ENCODE peak calls at places on chromosomes 5 and 9, in ten cellular contexts. T, R, H, J, L, I, E, P, S and W are unnamed samples.

GRCh38 chr5:126947146-126948010 is 83.0 kb downstream of the MARCHF3 start:
- DNase-seq in L (no peak), I (no peak), H (no peak), P (no peak), T (no peak), R (no peak), J (no peak), E (no peak), S (no peak), W (no peak)

GRCh38 chr9:104987743-104988142 is 59.8 kb upstream of the ABCA1 start:
- DNase-seq in S (no peak), T (no peak), I (no peak), E (no peak), P (no peak), R (no peak), L (no peak), H (no peak), J (peak; percentile 7), W (no peak)

GRCh38 chr5:73818357-73818756 is 192.4 kb downstream of the ARHGEF28 start:
- DNase-seq in I (no peak), S (no peak), P (no peak), E (no peak), L (peak; percentile 90), J (peak; percentile 77), T (no peak), H (peak; percentile 66), R (no peak), W (no peak)

GRCh38 chr9:123615381-123615780 is 259.4 kb downstream of the CRB2 start:
- DNase-seq in R (no peak), T (no peak), S (no peak), E (no peak), P (no peak), J (no peak), I (no peak), L (no peak), H (no peak), W (no peak)

GRCh38 chr9:82582693-82583092 is 480.2 kb downstream of the RASEF start:
- DNase-seq in J (no peak), I (no peak), T (no peak), L (no peak), P (no peak), E (no peak), S (no peak), R (no peak), H (no peak), W (no peak)

GRCh38 chr9:88387035-88387732 is 1.1 kb upstream of the SPIN1 start:
- DNase-seq in R (no peak), J (peak; percentile 71), T (peak; percentile 34), L (peak; percentile 55), P (no peak), H (peak; percentile 59), I (no peak), E (peak; percentile 51), S (no peak), W (no peak)

GRCh38 chr9:98316445-98317133 is 61.1 kb upstream of the TBC1D2 start:
- DNase-seq in L (no peak), P (no peak), H (no peak), J (peak; percentile 16), R (no peak), T (no peak), E (no peak), I (no peak), S (no peak), W (no peak)

GRCh38 chr5:89457411-89458329 is 574.7 kb upstream of the MEF2C start:
- DNase-seq in I (no peak), S (peak; percentile 53), E (no peak), J (peak; percentile 91), L (no peak), P (no peak), R (no peak), T (no peak), H (no peak), W (peak; percentile 59)

GRCh38 chr5:10334830-10335229 is 18.7 kb upstream of the MARCHF6 start:
- DNase-seq in L (no peak), T (no peak), R (no peak), J (no peak), H (no peak), E (peak; percentile 25), S (no peak), P (no peak), I (no peak), W (peak; percentile 40)
- H3K27me3 ChIP-seq in L (peaks cover 5% of the 10 kb centered on the region), T (peaks cover 19% of the 10 kb centered on the region), R (no peaks in the 10 kb centered on the region), J (no peaks in the 10 kb centered on the region), H (peaks cover 11% of the 10 kb centered on the region), E (no peaks in the 10 kb centered on the region), S (peaks cover 8% of the 10 kb centered on the region), P (no peaks in the 10 kb centered on the region), I (peaks cover 21% of the 10 kb centered on the region), W (no peaks in the 10 kb centered on the region)

GRCh38 chr5:57211039-57211438 is 37.2 kb downstream of the GPBP1 start:
- DNase-seq in P (no peak), E (no peak), S (no peak), L (no peak), J (no peak), H (no peak), R (no peak), T (no peak), I (no peak), W (no peak)
- H3K4me1 ChIP-seq in P (peaks cover 30% of the 10 kb centered on the region), E (peaks cover 15% of the 10 kb centered on the region), S (no peaks in the 10 kb centered on the region), L (peaks cover 12% of the 10 kb centered on the region), J (peaks cover 22% of the 10 kb centered on the region), H (peaks cover 30% of the 10 kb centered on the region), R (peaks cover 56% of the 10 kb centered on the region), T (peaks cover 9% of the 10 kb centered on the region), I (peaks cover 18% of the 10 kb centered on the region), W (no peaks in the 10 kb centered on the region)

DNA sequence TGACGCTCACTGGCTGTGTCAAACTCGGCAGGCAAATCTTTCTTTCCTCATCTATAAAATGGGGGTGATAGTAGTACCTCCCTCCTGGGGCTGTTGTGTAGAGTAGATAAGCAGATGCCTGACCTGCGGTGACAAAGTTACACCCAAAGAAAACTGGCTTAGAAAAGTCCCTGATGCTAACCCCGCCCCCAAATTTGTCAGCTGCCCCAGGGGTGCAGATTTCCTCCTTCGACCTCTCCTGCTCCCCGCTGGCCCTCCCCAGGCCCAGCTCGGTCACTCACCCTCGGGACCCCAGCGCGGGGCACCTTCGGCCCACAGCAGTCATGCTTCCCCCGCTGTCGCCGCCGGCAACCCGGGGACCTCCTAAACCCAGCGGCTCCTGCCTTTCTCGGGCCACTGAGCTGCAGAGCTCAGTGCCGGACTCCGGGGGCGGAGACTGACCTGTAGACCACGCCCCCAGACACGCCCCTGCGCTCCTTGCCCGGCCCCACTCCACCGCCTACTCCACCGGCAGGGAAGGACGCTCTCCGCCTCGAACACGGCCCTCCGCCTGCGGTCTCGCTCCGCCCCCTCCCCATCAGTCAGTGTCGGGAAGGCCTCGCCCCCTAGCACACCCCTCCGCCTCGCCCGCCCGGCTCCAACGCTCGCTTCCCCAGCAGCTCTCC is 7.4 kb downstream of the SH2D3C start:
- DNase-seq in P (peak; percentile 85), T (peak; percentile 99), J (peak; percentile 96), I (peak; percentile 90), S (peak; percentile 99), R (peak; percentile 95), H (peak; percentile 94), E (peak; percentile 99), L (peak; percentile 95), W (peak; percentile 98)
- H3K36me3 ChIP-seq in P (peaks cover 11% of the 10 kb centered on the region), T (peaks cover 3% of the 10 kb centered on the region), J (no peaks in the 10 kb centered on the region), I (peaks cover 27% of the 10 kb centered on the region), S (peaks cover 6% of the 10 kb centered on the region), R (no peaks in the 10 kb centered on the region), H (no peaks in the 10 kb centered on the region), E (peaks cover 10% of the 10 kb centered on the region), L (no peaks in the 10 kb centered on the region), W (no peaks in the 10 kb centered on the region)

GRCh38 chr9:72349240-72349639 is 15.8 kb downstream of the ZFAND5 start:
- DNase-seq in T (no peak), E (no peak), R (no peak), J (peak; percentile 12), I (no peak), P (no peak), S (no peak), L (no peak), H (no peak), W (no peak)

GRCh38 chr9:72346333-72346732 is 18.7 kb downstream of the ZFAND5 start:
- DNase-seq in J (no peak), R (no peak), L (no peak), S (no peak), I (no peak), E (no peak), T (no peak), H (no peak), P (no peak), W (no peak)

GRCh38 chr9:72351538-72352453 is 13.2 kb downstream of the ZFAND5 start:
- DNase-seq in J (peak; percentile 85), P (no peak), I (no peak), R (no peak), E (no peak), T (no peak), L (peak; percentile 91), H (peak; percentile 66), S (peak; percentile 37), W (no peak)

GRCh38 chr9:72352911-72353388 is 12.1 kb downstream of the ZFAND5 start:
- DNase-seq in P (no peak), H (peak; percentile 60), E (no peak), L (peak; percentile 42), R (no peak), J (peak; percentile 42), I (no peak), S (no peak), T (no peak), W (no peak)

GRCh38 chr9:72349911-72350310 is 15.1 kb downstream of the ZFAND5 start:
- DNase-seq in J (peak; percentile 8), S (no peak), R (no peak), T (no peak), L (no peak), E (no peak), P (no peak), H (no peak), I (no peak), W (no peak)
- H3K27me3 ChIP-seq in J (no peaks in the 10 kb centered on the region), S (no peaks in the 10 kb centered on the region), R (no peaks in the 10 kb centered on the region), T (no peaks in the 10 kb centered on the region), L (no peaks in the 10 kb centered on the region), E (no peaks in the 10 kb centered on the region), P (no peaks in the 10 kb centered on the region), H (no peaks in the 10 kb centered on the region), I (no peaks in the 10 kb centered on the region), W (no peaks in the 10 kb centered on the region)